ENCODE peak calls at places on chromosomes 16 and 17, in seven cellular contexts. One of them, this sample, is unnamed.

GRCh38 chr17:19513897-19514488 is 19.7 kb upstream of the SLC47A1 start:
- DNase-seq in stimulated activated CD4-positive, alpha-beta T cell treated with anti-CD3 and anti-CD28 coated beads, TNF-alpha, amount 100 ng/mL, for 1 hour: peak
- DNase-seq in RWPE2: no peak
- DNase-seq in sigmoid colon: peak
- DNase-seq in astrocyte of the cerebellum: peak
- DNase-seq in activated T-helper 9 cell treated with anti-CD3 and anti-CD28 coated beads, Interleukin-2, amount 50 U/mL, for 16 hours: peak
- DNase-seq in fibroblast of mammary gland: peak
- DNase-seq in this sample: no peak

GRCh38 chr16:22031483-22032083 is 23.7 kb downstream of the MOSMO start:
- DNase-seq in astrocyte of the cerebellum: no peak
- DNase-seq in fibroblast of mammary gland: no peak
- DNase-seq in RWPE2: no peak
- DNase-seq in activated T-helper 9 cell treated with anti-CD3 and anti-CD28 coated beads, Interleukin-2, amount 50 U/mL, for 16 hours: no peak
- DNase-seq in stimulated activated CD4-positive, alpha-beta T cell treated with anti-CD3 and anti-CD28 coated beads, TNF-alpha, amount 100 ng/mL, for 1 hour: no peak
- DNase-seq in sigmoid colon: no peak
- DNase-seq in this sample: no peak

GRCh38 chr17:9074106-9074505 is 52.8 kb downstream of the NTN1 start:
- DNase-seq in sigmoid colon: no peak
- DNase-seq in fibroblast of mammary gland: peak
- DNase-seq in astrocyte of the cerebellum: no peak
- DNase-seq in stimulated activated CD4-positive, alpha-beta T cell treated with anti-CD3 and anti-CD28 coated beads, TNF-alpha, amount 100 ng/mL, for 1 hour: no peak
- DNase-seq in RWPE2: no peak
- DNase-seq in activated T-helper 9 cell treated with anti-CD3 and anti-CD28 coated beads, Interleukin-2, amount 50 U/mL, for 16 hours: no peak
- DNase-seq in this sample: no peak

GRCh38 chr17:50266384-50267073 is 7.7 kb upstream of the TMEM92 start:
- DNase-seq in activated T-helper 9 cell treated with anti-CD3 and anti-CD28 coated beads, Interleukin-2, amount 50 U/mL, for 16 hours: no peak
- DNase-seq in stimulated activated CD4-positive, alpha-beta T cell treated with anti-CD3 and anti-CD28 coated beads, TNF-alpha, amount 100 ng/mL, for 1 hour: no peak
- DNase-seq in fibroblast of mammary gland: peak
- DNase-seq in astrocyte of the cerebellum: peak
- DNase-seq in RWPE2: peak
- DNase-seq in sigmoid colon: peak
- DNase-seq in this sample: no peak

GRCh38 chr16:68116256-68116853 is 31.2 kb downstream of the NFATC3 start:
- DNase-seq in stimulated activated CD4-positive, alpha-beta T cell treated with anti-CD3 and anti-CD28 coated beads, TNF-alpha, amount 100 ng/mL, for 1 hour: no peak
- DNase-seq in activated T-helper 9 cell treated with anti-CD3 and anti-CD28 coated beads, Interleukin-2, amount 50 U/mL, for 16 hours: no peak
- DNase-seq in astrocyte of the cerebellum: peak
- DNase-seq in RWPE2: no peak
- DNase-seq in sigmoid colon: no peak
- DNase-seq in fibroblast of mammary gland: peak
- DNase-seq in this sample: no peak

GRCh38 chr17:927611-928461 is 51.7 kb downstream of the NXN start:
- DNase-seq in fibroblast of mammary gland: peak
- DNase-seq in RWPE2: no peak
- DNase-seq in sigmoid colon: peak
- DNase-seq in activated T-helper 9 cell treated with anti-CD3 and anti-CD28 coated beads, Interleukin-2, amount 50 U/mL, for 16 hours: no peak
- DNase-seq in astrocyte of the cerebellum: peak
- DNase-seq in stimulated activated CD4-positive, alpha-beta T cell treated with anti-CD3 and anti-CD28 coated beads, TNF-alpha, amount 100 ng/mL, for 1 hour: no peak
- DNase-seq in this sample: no peak

GRCh38 chr16:30458561-30459394 is 13.1 kb upstream of the SEPHS2 start:
- DNase-seq in fibroblast of mammary gland: no peak
- DNase-seq in stimulated activated CD4-positive, alpha-beta T cell treated with anti-CD3 and anti-CD28 coated beads, TNF-alpha, amount 100 ng/mL, for 1 hour: peak
- DNase-seq in RWPE2: no peak
- DNase-seq in astrocyte of the cerebellum: no peak
- DNase-seq in activated T-helper 9 cell treated with anti-CD3 and anti-CD28 coated beads, Interleukin-2, amount 50 U/mL, for 16 hours: peak
- DNase-seq in sigmoid colon: peak
- DNase-seq in this sample: peak

GRCh38 chr17:2179615-2180295 is 123.8 kb downstream of the SMG6 start:
- DNase-seq in astrocyte of the cerebellum: peak
- DNase-seq in activated T-helper 9 cell treated with anti-CD3 and anti-CD28 coated beads, Interleukin-2, amount 50 U/mL, for 16 hours: no peak
- DNase-seq in sigmoid colon: peak
- DNase-seq in fibroblast of mammary gland: peak
- DNase-seq in stimulated activated CD4-positive, alpha-beta T cell treated with anti-CD3 and anti-CD28 coated beads, TNF-alpha, amount 100 ng/mL, for 1 hour: no peak
- DNase-seq in RWPE2: no peak
- DNase-seq in this sample: no peak

GRCh38 chr16:2093793-2094192 is 41.9 kb downstream of the PKD1 start:
- DNase-seq in activated T-helper 9 cell treated with anti-CD3 and anti-CD28 coated beads, Interleukin-2, amount 50 U/mL, for 16 hours: no peak
- DNase-seq in astrocyte of the cerebellum: no peak
- DNase-seq in fibroblast of mammary gland: no peak
- DNase-seq in stimulated activated CD4-positive, alpha-beta T cell treated with anti-CD3 and anti-CD28 coated beads, TNF-alpha, amount 100 ng/mL, for 1 hour: no peak
- DNase-seq in sigmoid colon: no peak
- DNase-seq in RWPE2: no peak
- DNase-seq in this sample: no peak

This sample was measured in SIG-M5.